ENCODE peak calls at places on chromosomes 13 and 19, in nine cellular contexts. B is lung; O is CD4-positive, alpha-beta memory T cell; T is uterus; D is heart left ventricle; R is brain microvascular endothelial cell; A is fibroblast of pulmonary artery; L is neuronal stem cell; J is GM23338. Y is an unnamed sample.

GRCh38 chr13:50842246-50842645 is 1.2 kb downstream of the DLEU7 start:
- DNase-seq in B (no peak), O (no peak), T (no peak), D (no peak), R (no peak), A (no peak), L (no peak), J (no peak), Y (no peak)

GRCh38 chr19:38554676-38555141 is 63.0 kb downstream of the MAP4K1 start:
- DNase-seq in B (no peak), O (no peak), T (no peak), D (no peak), R (no peak), A (no peak), L (no peak), J (no peak), Y (no peak)

GRCh38 chr19:35899547-35900214 is 659 bp downstream of the NFKBID start:
- DNase-seq in B (peak; percentile 85), O (peak; percentile 88), T (peak; percentile 75), D (peak; percentile 88), R (peak; percentile 50), A (peak; percentile 80), L (peak; percentile 58), J (peak; percentile 83), Y (peak; percentile 86)

GRCh38 chr19:44005968-44006367 is 3.2 kb downstream of the ZNF230 start:
- DNase-seq in B (no peak), O (no peak), T (no peak), D (no peak), R (no peak), A (peak; percentile 74), L (no peak), J (no peak), Y (peak; percentile 64)

GRCh38 chr13:57629391-57629804 is 2.1 kb upstream of the PCDH17 start:
- DNase-seq in B (no peak), O (peak; percentile 25), T (no peak), D (peak; percentile 31), R (no peak), A (peak; percentile 15), L (no peak), J (peak; percentile 11), Y (no peak)

GRCh38 chr19:30855475-30855874 is 483.3 kb downstream of the ZNF536 start:
- DNase-seq in B (no peak), O (no peak), T (no peak), D (no peak), R (no peak), A (no peak), L (no peak), J (no peak), Y (no peak)

GRCh38 chr13:95462801-95463200 is 89.7 kb upstream of the CLDN10 start:
- DNase-seq in B (no peak), O (no peak), T (no peak), D (no peak), R (no peak), A (no peak), L (no peak), J (no peak), Y (no peak)

GRCh38 chr19:7739211-7739752 is 7.4 kb upstream of the CLEC4G start:
- DNase-seq in B (no peak), O (no peak), T (no peak), D (no peak), R (no peak), A (no peak), L (no peak), J (peak; percentile 5), Y (no peak)

GRCh38 chr13:52599853-52600603 is 42.2 kb upstream of the HNRNPA1L2 start:
- DNase-seq in B (no peak), O (no peak), T (peak; percentile 36), D (peak; percentile 41), R (no peak), A (peak; percentile 3), L (no peak), J (peak; percentile 75), Y (peak; percentile 41)

GRCh38 chr13:66673401-66673800 is 556.7 kb downstream of the PCDH9 start:
- DNase-seq in B (no peak), O (no peak), T (no peak), D (no peak), R (peak; percentile 84), A (peak; percentile 85), L (no peak), J (no peak), Y (peak; percentile 95)

GRCh38 chr19:52786078-52786463 is 520 bp downstream of the ZNF600 start:
- DNase-seq in B (no peak), O (no peak), T (peak; percentile 21), D (no peak), R (no peak), A (no peak), L (no peak), J (peak; percentile 39), Y (no peak)

GRCh38 chr19:52789440-52789839 is 2.8 kb upstream of the ZNF600 start:
- DNase-seq in B (no peak), O (no peak), T (no peak), D (no peak), R (no peak), A (no peak), L (no peak), J (no peak), Y (no peak)

DNA sequence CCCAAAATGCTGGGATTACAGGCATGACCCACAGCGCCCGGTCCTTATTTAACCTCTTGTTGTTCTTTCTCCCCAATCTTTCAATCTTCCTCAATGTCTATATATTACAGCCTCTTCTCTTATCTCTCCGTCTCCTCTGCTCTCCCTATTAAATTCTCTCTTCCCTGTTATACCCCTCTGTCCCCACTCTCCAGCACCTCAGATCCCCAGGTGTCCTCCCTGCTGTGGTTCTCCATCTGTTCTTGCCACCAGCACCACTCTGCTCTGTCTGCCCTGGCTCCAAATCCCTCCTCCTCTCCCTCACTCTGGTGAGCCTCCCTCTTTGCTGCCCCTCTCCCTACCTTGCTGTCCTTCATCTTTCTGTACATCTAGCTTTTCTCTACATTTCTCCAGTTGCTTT is 1.1 kb downstream of the ZNF600 start:
- DNase-seq in B (no peak), O (no peak), T (no peak), D (no peak), R (no peak), A (no peak), L (no peak), J (no peak), Y (no peak)
- H3K4me3 ChIP-seq in B (no peak overlapping the region), O (no peak overlapping the region), T (no peak overlapping the region), D (no peak overlapping the region), R (no peak overlapping the region), A (no peak overlapping the region), L (no peak overlapping the region), J (peak overlapping the region; percentile 94), Y (no peak overlapping the region)

GRCh38 chr19:3222709-3223108 is 1.8 kb upstream of the CELF5 start:
- DNase-seq in B (no peak), O (no peak), T (no peak), D (no peak), R (no peak), A (no peak), L (no peak), J (no peak), Y (no peak)

GRCh38 chr19:3220576-3220975 is 3.9 kb upstream of the CELF5 start:
- DNase-seq in B (no peak), O (no peak), T (no peak), D (no peak), R (no peak), A (no peak), L (no peak), J (no peak), Y (no peak)

GRCh38 chr19:3227054-3227626 is 2.7 kb downstream of the CELF5 start:
- DNase-seq in B (no peak), O (no peak), T (no peak), D (no peak), R (no peak), A (no peak), L (no peak), J (no peak), Y (no peak)

GRCh38 chr19:3225677-3226093 is 1.2 kb downstream of the CELF5 start:
- DNase-seq in B (no peak), O (no peak), T (no peak), D (no peak), R (no peak), A (no peak), L (no peak), J (peak; percentile 48), Y (no peak)

GRCh38 chr19:3224346-3225325 is at the start of gene CELF5:
- DNase-seq in B (no peak), O (peak; percentile 50), T (peak; percentile 38), D (peak; percentile 54), R (no peak), A (peak; percentile 11), L (peak; percentile 67), J (peak; percentile 75), Y (peak; percentile 11)
- H3K4me3 ChIP-seq in B (no peak within 1 kb of the TSS), O (no peak within 1 kb of the TSS), T (no peak within 1 kb of the TSS), D (peak within 1 kb of the TSS; percentile 19), R (no peak within 1 kb of the TSS), A (no peak within 1 kb of the TSS), L (peak within 1 kb of the TSS; percentile 81), J (peak within 1 kb of the TSS; percentile 63), Y (no peak within 1 kb of the TSS)

GRCh38 chr13:36298535-36299068 is 988 bp upstream of the CCDC169 start:
- DNase-seq in B (no peak), O (no peak), T (no peak), D (no peak), R (no peak), A (no peak), L (peak; percentile 80), J (peak; percentile 90), Y (no peak)
- H3K4me3 ChIP-seq in B (no peak overlapping the region), O (no peak overlapping the region), T (no peak overlapping the region), D (peak overlapping the region; percentile 67), R (peak overlapping the region; percentile 72), A (no peak overlapping the region), L (peak overlapping the region; percentile 44), J (peak overlapping the region; percentile 58), Y (no peak overlapping the region)

GRCh38 chr19:3723110-3723488 is 14.9 kb downstream of the TJP3 start:
- DNase-seq in B (no peak), O (no peak), T (no peak), D (no peak), R (no peak), A (no peak), L (no peak), J (no peak), Y (no peak)
- H3K4me3 ChIP-seq in B (no peak overlapping the region), O (no peak overlapping the region), T (no peak overlapping the region), D (no peak overlapping the region), R (no peak overlapping the region), A (no peak overlapping the region), L (no peak overlapping the region), J (peak overlapping the region; percentile 83), Y (no peak overlapping the region)

GRCh38 chr19:13029893-13030292 is 34.6 kb downstream of the NFIX start:
- DNase-seq in B (no peak), O (no peak), T (no peak), D (peak; percentile 50), R (no peak), A (no peak), L (no peak), J (peak; percentile 79), Y (no peak)
- H3K4me3 ChIP-seq in B (no peak overlapping the region), O (no peak overlapping the region), T (no peak overlapping the region), D (no peak overlapping the region), R (no peak overlapping the region), A (no peak overlapping the region), L (no peak overlapping the region), J (no peak overlapping the region), Y (no peak overlapping the region)

GRCh38 chr19:34675250-34675649 is 1.7 kb downstream of the SCGB2B2 start:
- DNase-seq in B (no peak), O (no peak), T (no peak), D (no peak), R (no peak), A (no peak), L (no peak), J (no peak), Y (no peak)
- H3K4me3 ChIP-seq in B (no peak overlapping the region), O (no peak overlapping the region), T (no peak overlapping the region), D (no peak overlapping the region), R (no peak overlapping the region), A (no peak overlapping the region), L (no peak overlapping the region), J (no peak overlapping the region), Y (no peak overlapping the region)

GRCh38 chr19:14516048-14516534 is 2.1 kb downstream of the DNAJB1 start:
- DNase-seq in B (no peak), O (no peak), T (no peak), D (no peak), R (no peak), A (no peak), L (no peak), J (peak; percentile 22), Y (no peak)
- H3K4me3 ChIP-seq in B (no peak overlapping the region), O (peak overlapping the region; percentile 99), T (peak overlapping the region; percentile 100), D (peak overlapping the region; percentile 98), R (peak overlapping the region; percentile 86), A (peak overlapping the region; percentile 86), L (peak overlapping the region; percentile 98), J (peak overlapping the region; percentile 97), Y (peak overlapping the region; percentile 96)

Y was measured in choroid plexus epithelial cell.